ENCODE peak calls at places on chromosomes 13 and 19, in five cellular contexts. M, B, L, C and Q are unnamed samples.
A peak's percentile ranks its signal among the peaks of the same experiment; 100 is the strongest.

GRCh38 chr19:13684021-13684420 is 80.3 kb upstream of the MRI1 start:
- DNase-seq in M (no peak), B (no peak), L (no peak), C (no peak), Q (no peak)

GRCh38 chr19:32866061-32866460 is 3.5 kb downstream of the SLC7A9 start:
- DNase-seq in M (no peak), B (no peak), L (no peak), C (no peak), Q (no peak)

GRCh38 chr19:44600466-44600865 is 12.9 kb upstream of the IGSF23 start:
- DNase-seq in M (no peak), B (no peak), L (no peak), C (peak; percentile 31), Q (no peak)

GRCh38 chr19:20279516-20279915 is 112.5 kb downstream of the ZNF486 start:
- DNase-seq in M (no peak), B (no peak), L (no peak), C (no peak), Q (no peak)

GRCh38 chr13:71290963-71291937 is 575.8 kb downstream of the DACH1 start:
- DNase-seq in M (no peak), B (peak; percentile 73), L (no peak), C (peak; percentile 11), Q (no peak)

GRCh38 chr13:48567521-48568331 is 34.8 kb upstream of the RCBTB2 start:
- DNase-seq in M (no peak), B (no peak), L (peak; percentile 43), C (peak; percentile 45), Q (no peak)

GRCh38 chr19:6236310-6237291 is 43.2 kb downstream of the MLLT1 start:
- DNase-seq in M (no peak), B (no peak), L (peak; percentile 99), C (no peak), Q (peak; percentile 70)

GRCh38 chr19:4061683-4062575 is 4.8 kb downstream of the ZBTB7A start:
- DNase-seq in M (no peak), B (peak; percentile 40), L (peak; percentile 86), C (no peak), Q (peak; percentile 27)

GRCh38 chr13:66565261-66565660 is 664.9 kb downstream of the PCDH9 start:
- DNase-seq in M (no peak), B (no peak), L (no peak), C (no peak), Q (no peak)

GRCh38 chr13:93505104-93505952 is 278.7 kb downstream of the GPC6 start:
- DNase-seq in M (no peak), B (no peak), L (no peak), C (peak; percentile 37), Q (no peak)

GRCh38 chr19:48874309-48875135 is 2.3 kb downstream of the PPP1R15A start:
- DNase-seq in M (peak; percentile 1), B (no peak), L (peak; percentile 61), C (peak; percentile 73), Q (no peak)

GRCh38 chr13:52739468-52740071 is at the start of gene CNMD:
- DNase-seq in M (peak; percentile 50), B (no peak), L (no peak), C (no peak), Q (peak; percentile 36)

GRCh38 chr13:46804391-46804815 is 7.4 kb upstream of the ESD start:
- DNase-seq in M (no peak), B (no peak), L (no peak), C (peak; percentile 96), Q (no peak)

GRCh38 chr19:29576761-29577661 is 29.1 kb upstream of the POP4 start:
- DNase-seq in M (no peak), B (no peak), L (no peak), C (peak; percentile 7), Q (no peak)

GRCh38 chr13:30234763-30235162 is 72.6 kb downstream of the KATNAL1 start:
- DNase-seq in M (peak; percentile 4), B (no peak), L (no peak), C (no peak), Q (no peak)

GRCh38 chr19:23482829-23483228 is 87.6 kb upstream of the ZNF91 start:
- DNase-seq in M (no peak), B (no peak), L (no peak), C (no peak), Q (no peak)

GRCh38 chr13:33169273-33169980 is 116.1 kb downstream of the STARD13 start:
- DNase-seq in M (no peak), B (no peak), L (no peak), C (peak; percentile 83), Q (no peak)

GRCh38 chr13:61286148-61286745 is 129.4 kb downstream of the PCDH20 start:
- DNase-seq in M (peak; percentile 53), B (peak; percentile 52), L (peak; percentile 27), C (no peak), Q (peak; percentile 35)

GRCh38 chr13:39105110-39105509 is 66.9 kb downstream of the NHLRC3 start:
- DNase-seq in M (no peak), B (no peak), L (no peak), C (peak; percentile 14), Q (no peak)

GRCh38 chr13:106354961-106355360 is 180.5 kb downstream of the EFNB2 start:
- DNase-seq in M (no peak), B (peak; percentile 65), L (no peak), C (no peak), Q (no peak)

GRCh38 chr19:17811103-17811502 is 10.2 kb downstream of the INSL3 start:
- DNase-seq in M (no peak), B (no peak), L (no peak), C (no peak), Q (no peak)

GRCh38 chr19:2282062-2282861 is at the start of gene PEAK3:
- DNase-seq in M (peak; percentile 62), B (no peak), L (peak; percentile 67), C (peak; percentile 66), Q (peak; percentile 75)

GRCh38 chr13:25468330-25469178 is 96.8 kb downstream of the ATP8A2 start:
- DNase-seq in M (peak; percentile 84), B (peak; percentile 83), L (no peak), C (peak; percentile 73), Q (peak; percentile 91)

GRCh38 chr13:77489566-77490337 is 45.8 kb upstream of the SCEL start:
- DNase-seq in M (no peak), B (no peak), L (no peak), C (no peak), Q (no peak)